ENCODE peak calls at places on chromosome 9, in seven cellular contexts. One of them, this sample, is unnamed.

GRCh38 chr9:89422151-89422918 is 75.6 kb downstream of the SEMA4D start:
- DNase-seq in nephron progenitor cell: no peak
- DNase-seq in testis: no peak
- DNase-seq in foreskin fibroblast: peak; percentile 20
- DNase-seq in prostate gland: no peak
- DNase-seq in cardiac muscle cell: peak; percentile 35
- DNase-seq in transverse colon: no peak
- DNase-seq in this sample: no peak

GRCh38 chr9:118751848-118752223 is 617.4 kb downstream of the BRINP1 start:
- DNase-seq in nephron progenitor cell: no peak
- DNase-seq in testis: no peak
- DNase-seq in foreskin fibroblast: no peak
- DNase-seq in prostate gland: no peak
- DNase-seq in cardiac muscle cell: no peak
- DNase-seq in transverse colon: no peak
- DNase-seq in this sample: no peak

GRCh38 chr9:97502222-97502983 is 937 bp downstream of the TMOD1 start:
- DNase-seq in nephron progenitor cell: peak; percentile 8
- DNase-seq in testis: no peak
- DNase-seq in foreskin fibroblast: peak; percentile 30
- DNase-seq in prostate gland: no peak
- DNase-seq in cardiac muscle cell: no peak
- DNase-seq in transverse colon: no peak
- DNase-seq in this sample: no peak

GRCh38 chr9:131633491-131634031 is 88.2 kb downstream of the PRRT1B start:
- DNase-seq in nephron progenitor cell: no peak
- DNase-seq in testis: no peak
- DNase-seq in foreskin fibroblast: peak; percentile 46
- DNase-seq in prostate gland: no peak
- DNase-seq in cardiac muscle cell: no peak
- DNase-seq in transverse colon: no peak
- DNase-seq in this sample: no peak

GRCh38 chr9:91844656-91845291 is 105.3 kb downstream of the ROR2 start:
- DNase-seq in nephron progenitor cell: no peak
- DNase-seq in testis: peak; percentile 10
- DNase-seq in foreskin fibroblast: no peak
- DNase-seq in prostate gland: no peak
- DNase-seq in cardiac muscle cell: no peak
- DNase-seq in transverse colon: no peak
- DNase-seq in this sample: no peak

GRCh38 chr9:94042516-94042915 is 41.7 kb upstream of the PTPDC1 start:
- DNase-seq in nephron progenitor cell: no peak
- DNase-seq in testis: no peak
- DNase-seq in foreskin fibroblast: peak; percentile 11
- DNase-seq in prostate gland: no peak
- DNase-seq in cardiac muscle cell: no peak
- DNase-seq in transverse colon: no peak
- DNase-seq in this sample: no peak

GRCh38 chr9:124392855-124393460 is 22.3 kb downstream of the PSMB7 start:
- DNase-seq in nephron progenitor cell: no peak
- DNase-seq in testis: no peak
- DNase-seq in foreskin fibroblast: peak; percentile 96
- DNase-seq in prostate gland: no peak
- DNase-seq in cardiac muscle cell: peak; percentile 55
- DNase-seq in transverse colon: no peak
- DNase-seq in this sample: no peak

GRCh38 chr9:3502560-3503398 is 23.0 kb downstream of the RFX3 start:
- DNase-seq in nephron progenitor cell: no peak
- DNase-seq in testis: no peak
- DNase-seq in foreskin fibroblast: peak; percentile 29
- DNase-seq in prostate gland: no peak
- DNase-seq in cardiac muscle cell: no peak
- DNase-seq in transverse colon: no peak
- DNase-seq in this sample: no peak

GRCh38 chr9:4375424-4376195 is 75.7 kb upstream of the GLIS3 start:
- DNase-seq in nephron progenitor cell: no peak
- DNase-seq in testis: no peak
- DNase-seq in foreskin fibroblast: peak; percentile 84
- DNase-seq in prostate gland: peak; percentile 7
- DNase-seq in cardiac muscle cell: peak; percentile 78
- DNase-seq in transverse colon: no peak
- DNase-seq in this sample: no peak

GRCh38 chr9:109315889-109316640 is 4.8 kb downstream of the EPB41L4B start:
- DNase-seq in nephron progenitor cell: no peak
- DNase-seq in testis: peak; percentile 35
- DNase-seq in foreskin fibroblast: peak; percentile 55
- DNase-seq in prostate gland: peak; percentile 96
- DNase-seq in cardiac muscle cell: peak; percentile 53
- DNase-seq in transverse colon: peak; percentile 88
- DNase-seq in this sample: no peak

GRCh38 chr9:134636142-134636507 is 5.5 kb upstream of the COL5A1 start:
- DNase-seq in nephron progenitor cell: no peak
- DNase-seq in testis: no peak
- DNase-seq in foreskin fibroblast: no peak
- DNase-seq in prostate gland: no peak
- DNase-seq in cardiac muscle cell: no peak
- DNase-seq in transverse colon: no peak
- DNase-seq in this sample: no peak

GRCh38 chr9:113989781-113990569 is 88.1 kb downstream of the AMBP start:
- DNase-seq in nephron progenitor cell: no peak
- DNase-seq in testis: no peak
- DNase-seq in foreskin fibroblast: no peak
- DNase-seq in prostate gland: no peak
- DNase-seq in cardiac muscle cell: no peak
- DNase-seq in transverse colon: no peak
- DNase-seq in this sample: no peak

GRCh38 chr9:111980398-111980797 is 83.8 kb downstream of the UGCG start:
- DNase-seq in nephron progenitor cell: no peak
- DNase-seq in testis: no peak
- DNase-seq in foreskin fibroblast: no peak
- DNase-seq in prostate gland: no peak
- DNase-seq in cardiac muscle cell: no peak
- DNase-seq in transverse colon: no peak
- DNase-seq in this sample: no peak

GRCh38 chr9:69122086-69122390 is 52.0 kb upstream of the TJP2 start:
- DNase-seq in nephron progenitor cell: peak; percentile 72
- DNase-seq in testis: peak; percentile 78
- DNase-seq in foreskin fibroblast: peak; percentile 88
- DNase-seq in prostate gland: peak; percentile 74
- DNase-seq in cardiac muscle cell: peak; percentile 73
- DNase-seq in transverse colon: peak; percentile 68
- DNase-seq in this sample: peak; percentile 58

GRCh38 chr9:137784641-137785513 is 92.7 kb upstream of the CACNA1B start:
- DNase-seq in nephron progenitor cell: no peak
- DNase-seq in testis: no peak
- DNase-seq in foreskin fibroblast: no peak
- DNase-seq in prostate gland: no peak
- DNase-seq in cardiac muscle cell: no peak
- DNase-seq in transverse colon: no peak
- DNase-seq in this sample: no peak

GRCh38 chr9:124427281-124427680 is 12.0 kb upstream of the PSMB7 start:
- DNase-seq in nephron progenitor cell: no peak
- DNase-seq in testis: no peak
- DNase-seq in foreskin fibroblast: no peak
- DNase-seq in prostate gland: no peak
- DNase-seq in cardiac muscle cell: no peak
- DNase-seq in transverse colon: no peak
- DNase-seq in this sample: no peak

GRCh38 chr9:130833324-130833990 is 1.6 kb upstream of the ABL1 start:
- DNase-seq in nephron progenitor cell: no peak
- DNase-seq in testis: no peak
- DNase-seq in foreskin fibroblast: peak; percentile 73
- DNase-seq in prostate gland: peak; percentile 47
- DNase-seq in cardiac muscle cell: peak; percentile 18
- DNase-seq in transverse colon: no peak
- DNase-seq in this sample: no peak

GRCh38 chr9:73470766-73471165 is 319.1 kb downstream of the ANXA1 start:
- DNase-seq in nephron progenitor cell: no peak
- DNase-seq in testis: no peak
- DNase-seq in foreskin fibroblast: no peak
- DNase-seq in prostate gland: no peak
- DNase-seq in cardiac muscle cell: no peak
- DNase-seq in transverse colon: no peak
- DNase-seq in this sample: no peak

GRCh38 chr9:115234094-115234493 is 116.1 kb upstream of the TNC start:
- DNase-seq in nephron progenitor cell: no peak
- DNase-seq in testis: no peak
- DNase-seq in foreskin fibroblast: peak; percentile 95
- DNase-seq in prostate gland: peak; percentile 78
- DNase-seq in cardiac muscle cell: peak; percentile 65
- DNase-seq in transverse colon: no peak
- DNase-seq in this sample: no peak

GRCh38 chr9:99127372-99128132 is 22.6 kb downstream of the TGFBR1 start:
- DNase-seq in nephron progenitor cell: no peak
- DNase-seq in testis: no peak
- DNase-seq in foreskin fibroblast: peak; percentile 66
- DNase-seq in prostate gland: no peak
- DNase-seq in cardiac muscle cell: no peak
- DNase-seq in transverse colon: no peak
- DNase-seq in this sample: no peak

GRCh38 chr9:113707953-113708695 is 168.0 kb upstream of the ZNF618 start:
- DNase-seq in nephron progenitor cell: no peak
- DNase-seq in testis: no peak
- DNase-seq in foreskin fibroblast: no peak
- DNase-seq in prostate gland: no peak
- DNase-seq in cardiac muscle cell: no peak
- DNase-seq in transverse colon: no peak
- DNase-seq in this sample: no peak

GRCh38 chr9:82208741-82209450 is 220.3 kb downstream of the SPATA31D1 start:
- DNase-seq in nephron progenitor cell: no peak
- DNase-seq in testis: no peak
- DNase-seq in foreskin fibroblast: peak; percentile 31
- DNase-seq in prostate gland: no peak
- DNase-seq in cardiac muscle cell: peak; percentile 38
- DNase-seq in transverse colon: no peak
- DNase-seq in this sample: no peak

GRCh38 chr9:126702501-126703329 is 89.0 kb downstream of the LMX1B start:
- DNase-seq in nephron progenitor cell: peak; percentile 69
- DNase-seq in testis: peak; percentile 51
- DNase-seq in foreskin fibroblast: no peak
- DNase-seq in prostate gland: no peak
- DNase-seq in cardiac muscle cell: no peak
- DNase-seq in transverse colon: no peak
- DNase-seq in this sample: peak; percentile 74

GRCh38 chr9:36136894-36137391 is 410 bp downstream of the GLIPR2 start:
- DNase-seq in nephron progenitor cell: peak; percentile 47
- DNase-seq in testis: no peak
- DNase-seq in foreskin fibroblast: peak; percentile 47
- DNase-seq in prostate gland: no peak
- DNase-seq in cardiac muscle cell: no peak
- DNase-seq in transverse colon: no peak
- DNase-seq in this sample: no peak

GRCh38 chr9:91332476-91333231 is 29.1 kb downstream of the AUH start:
- DNase-seq in nephron progenitor cell: no peak
- DNase-seq in testis: no peak
- DNase-seq in foreskin fibroblast: no peak
- DNase-seq in prostate gland: no peak
- DNase-seq in cardiac muscle cell: no peak
- DNase-seq in transverse colon: no peak
- DNase-seq in this sample: no peak

GRCh38 chr9:69955536-69956355 is 87.9 kb upstream of the MAMDC2 start:
- DNase-seq in nephron progenitor cell: no peak
- DNase-seq in testis: no peak
- DNase-seq in foreskin fibroblast: peak; percentile 34
- DNase-seq in prostate gland: no peak
- DNase-seq in cardiac muscle cell: no peak
- DNase-seq in transverse colon: no peak
- DNase-seq in this sample: no peak

GRCh38 chr9:3658964-3659363 is 133.2 kb upstream of the RFX3 start:
- DNase-seq in nephron progenitor cell: no peak
- DNase-seq in testis: no peak
- DNase-seq in foreskin fibroblast: no peak
- DNase-seq in prostate gland: no peak
- DNase-seq in cardiac muscle cell: no peak
- DNase-seq in transverse colon: no peak
- DNase-seq in this sample: no peak

GRCh38 chr9:12988259-12988658 is 213.4 kb downstream of the LURAP1L start:
- DNase-seq in nephron progenitor cell: no peak
- DNase-seq in testis: no peak
- DNase-seq in foreskin fibroblast: no peak
- DNase-seq in prostate gland: no peak
- DNase-seq in cardiac muscle cell: no peak
- DNase-seq in transverse colon: no peak
- DNase-seq in this sample: no peak
- TF ChIP-seq CTCF in nephron progenitor cell: no peak
- TF ChIP-seq CTCF in testis: no peak
- TF ChIP-seq CTCF in foreskin fibroblast: no peak
- TF ChIP-seq CTCF in prostate gland: no peak
- TF ChIP-seq CTCF in cardiac muscle cell: no peak
- TF ChIP-seq CTCF in transverse colon: no peak
- TF ChIP-seq CTCF in this sample: no peak

GRCh38 chr9:132998861-132999635 is 20.6 kb downstream of the GFI1B start:
- DNase-seq in nephron progenitor cell: no peak
- DNase-seq in testis: no peak
- DNase-seq in foreskin fibroblast: no peak
- DNase-seq in prostate gland: no peak
- DNase-seq in cardiac muscle cell: no peak
- DNase-seq in transverse colon: no peak
- DNase-seq in this sample: no peak
- TF ChIP-seq CTCF in nephron progenitor cell: no peak
- TF ChIP-seq CTCF in testis: no peak
- TF ChIP-seq CTCF in foreskin fibroblast: no peak
- TF ChIP-seq CTCF in prostate gland: no peak
- TF ChIP-seq CTCF in cardiac muscle cell: no peak
- TF ChIP-seq CTCF in transverse colon: no peak
- TF ChIP-seq CTCF in this sample: no peak

DNA sequence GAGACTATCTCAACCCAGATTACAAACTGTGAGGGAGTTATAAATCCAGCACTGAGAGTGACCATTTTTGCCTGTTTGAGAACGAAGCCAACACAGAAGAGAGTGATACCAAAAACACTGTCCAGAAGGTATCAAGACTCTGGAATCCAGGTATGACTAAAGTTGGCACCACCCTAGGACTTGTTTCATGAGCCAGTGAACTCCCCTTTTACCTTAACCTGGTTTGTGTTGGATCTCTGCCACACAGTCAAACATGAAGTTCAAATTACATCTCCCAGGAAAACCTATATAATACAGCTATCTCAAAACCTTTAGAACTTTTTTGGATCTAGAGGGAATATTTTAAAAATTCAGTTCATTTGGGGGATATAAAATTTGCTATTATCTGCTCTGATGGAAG is 11.4 kb downstream of the ZBTB5 start:
- DNase-seq in nephron progenitor cell: no peak
- DNase-seq in testis: no peak
- DNase-seq in foreskin fibroblast: no peak
- DNase-seq in prostate gland: peak; percentile 19
- DNase-seq in cardiac muscle cell: no peak
- DNase-seq in transverse colon: no peak
- DNase-seq in this sample: no peak
- TF ChIP-seq CTCF in nephron progenitor cell: no peak
- TF ChIP-seq CTCF in testis: no peak
- TF ChIP-seq CTCF in foreskin fibroblast: no peak
- TF ChIP-seq CTCF in prostate gland: no peak
- TF ChIP-seq CTCF in cardiac muscle cell: no peak
- TF ChIP-seq CTCF in transverse colon: no peak
- TF ChIP-seq CTCF in this sample: no peak

GRCh38 chr9:13213337-13213736 is 66.2 kb downstream of the MPDZ start:
- DNase-seq in nephron progenitor cell: no peak
- DNase-seq in testis: no peak
- DNase-seq in foreskin fibroblast: peak; percentile 15
- DNase-seq in prostate gland: no peak
- DNase-seq in cardiac muscle cell: peak; percentile 55
- DNase-seq in transverse colon: no peak
- DNase-seq in this sample: no peak
- TF ChIP-seq CTCF in nephron progenitor cell: no peak
- TF ChIP-seq CTCF in testis: no peak
- TF ChIP-seq CTCF in foreskin fibroblast: no peak
- TF ChIP-seq CTCF in prostate gland: no peak
- TF ChIP-seq CTCF in cardiac muscle cell: peak; percentile 37
- TF ChIP-seq CTCF in transverse colon: no peak
- TF ChIP-seq CTCF in this sample: peak; percentile 40

GRCh38 chr9:135819905-135820304 is 87.4 kb downstream of the CAMSAP1 start:
- DNase-seq in nephron progenitor cell: no peak
- DNase-seq in testis: no peak
- DNase-seq in foreskin fibroblast: no peak
- DNase-seq in prostate gland: no peak
- DNase-seq in cardiac muscle cell: no peak
- DNase-seq in transverse colon: no peak
- DNase-seq in this sample: no peak
- TF ChIP-seq CTCF in nephron progenitor cell: no peak
- TF ChIP-seq CTCF in testis: no peak
- TF ChIP-seq CTCF in foreskin fibroblast: no peak
- TF ChIP-seq CTCF in prostate gland: no peak
- TF ChIP-seq CTCF in cardiac muscle cell: no peak
- TF ChIP-seq CTCF in transverse colon: no peak
- TF ChIP-seq CTCF in this sample: no peak